ENCODE peak calls at places on chromosome 9, in eight cellular contexts. N is NCI-H2171 treated with DMSO at 0.1 percent for 48 hours; I is amygdala; C is DMS153; S is NCI-H1105 treated with DMSO at 0.1 percent for 48 hours; X is stimulated activated CD8-positive, alpha-beta memory T cell treated with anti-CD3 and anti-CD28 coated beads, Interleukin-4, amount 100 ng/mL, for 4 hours; D is ACHN; U is foreskin fibroblast. E is an unnamed sample.

GRCh38 chr9:96040591-96041461 is 165.3 kb downstream of the ERCC6L2 start:
- DNase-seq in N (no peak), I (no peak), C (no peak), S (peak; percentile 38), X (no peak), D (no peak), U (no peak), E (no peak)

GRCh38 chr9:123453058-123453667 is 97.2 kb downstream of the CRB2 start:
- DNase-seq in N (no peak), I (no peak), C (no peak), S (no peak), X (no peak), D (no peak), U (no peak), E (no peak)

GRCh38 chr9:71326360-71326759 is 204.9 kb upstream of the TRPM3 start:
- DNase-seq in N (no peak), I (no peak), C (no peak), S (no peak), X (no peak), D (no peak), U (no peak), E (no peak)

GRCh38 chr9:117247271-117247670 is 167.6 kb downstream of the ASTN2 start:
- DNase-seq in N (peak; percentile 39), I (no peak), C (no peak), S (peak; percentile 13), X (no peak), D (peak; percentile 27), U (no peak), E (no peak)

GRCh38 chr9:134994926-134995791 is 77.4 kb upstream of the FCN1 start:
- DNase-seq in N (no peak), I (no peak), C (no peak), S (no peak), X (no peak), D (no peak), U (no peak), E (no peak)

GRCh38 chr9:81227507-81228245 is 461.7 kb downstream of the TLE1 start:
- DNase-seq in N (no peak), I (no peak), C (no peak), S (no peak), X (no peak), D (no peak), U (no peak), E (no peak)

GRCh38 chr9:7910426-7911015 is 110.9 kb upstream of the DMAC1 start:
- DNase-seq in N (no peak), I (no peak), C (no peak), S (no peak), X (no peak), D (no peak), U (no peak), E (peak; percentile 37)

GRCh38 chr9:113999256-114000062 is 78.6 kb downstream of the AMBP start:
- DNase-seq in N (no peak), I (no peak), C (no peak), S (no peak), X (no peak), D (no peak), U (no peak), E (no peak)

GRCh38 chr9:135468866-135469521 is 10.6 kb upstream of the PPP1R26 start:
- DNase-seq in N (no peak), I (no peak), C (no peak), S (no peak), X (no peak), D (no peak), U (peak; percentile 45), E (no peak)

GRCh38 chr9:128862401-128862851 is 19.3 kb downstream of the KYAT1 start:
- DNase-seq in N (no peak), I (no peak), C (no peak), S (no peak), X (no peak), D (no peak), U (no peak), E (no peak)

GRCh38 chr9:107868166-107868565 is 378.6 kb upstream of the KLF4 start:
- DNase-seq in N (no peak), I (no peak), C (no peak), S (no peak), X (no peak), D (no peak), U (no peak), E (no peak)

GRCh38 chr9:73151653-73152382 is at the start of gene ANXA1:
- DNase-seq in N (no peak), I (no peak), C (no peak), S (no peak), X (no peak), D (peak; percentile 75), U (peak; percentile 75), E (peak; percentile 62)

GRCh38 chr9:125992557-125992956 is 245.4 kb downstream of the PBX3 start:
- DNase-seq in N (no peak), I (no peak), C (no peak), S (no peak), X (no peak), D (no peak), U (no peak), E (no peak)

GRCh38 chr9:134641989-134642384 is 384 bp downstream of the COL5A1 start:
- DNase-seq in N (peak; percentile 13), I (no peak), C (no peak), S (no peak), X (no peak), D (no peak), U (no peak), E (no peak)

GRCh38 chr9:38200431-38200830 is 131.4 kb upstream of the SHB start:
- DNase-seq in N (no peak), I (no peak), C (no peak), S (no peak), X (no peak), D (no peak), U (no peak), E (no peak)

GRCh38 chr9:134844821-134845220 is 35.8 kb upstream of the FCN2 start:
- DNase-seq in N (no peak), I (no peak), C (no peak), S (no peak), X (no peak), D (no peak), U (no peak), E (no peak)

E was measured in astrocyte of the cerebellum.